ENCODE peak calls at places on chromosomes 7 and 10, in four cellular contexts. U, W, R and P are unnamed samples.

GRCh38 chr10:89414879-89415821 is 782 bp downstream of the IFIT5 start:
- DNase-seq in W (no peak), U (peak; percentile 38), R (peak; percentile 52), P (peak; percentile 27)

GRCh38 chr7:86328801-86329433 is 314.8 kb upstream of the GRM3 start:
- DNase-seq in U (no peak), R (no peak), W (no peak), P (no peak)

GRCh38 chr7:128148676-128149075 is 92.4 kb upstream of the LEP start:
- DNase-seq in W (peak; percentile 8), R (no peak), U (no peak), P (no peak)

GRCh38 chr10:28125701-28126100 is 126.8 kb upstream of the ODAD2 start:
- DNase-seq in R (no peak), U (no peak), W (no peak), P (no peak)

GRCh38 chr7:99953649-99954048 is 22.2 kb downstream of the AZGP1 start:
- DNase-seq in R (no peak), U (no peak), W (no peak), P (no peak)

GRCh38 chr7:6628045-6628444 is 9.1 kb upstream of the ZNF316 start:
- DNase-seq in W (peak; percentile 84), U (no peak), R (no peak), P (no peak)

GRCh38 chr7:10779465-10780399 is 193.9 kb upstream of the PHF14 start:
- DNase-seq in U (no peak), R (no peak), W (no peak), P (no peak)

GRCh38 chr10:67818323-67818722 is 19.7 kb downstream of the DNAJC12 start:
- DNase-seq in W (no peak), U (no peak), R (no peak), P (no peak)

GRCh38 chr10:119525116-119525515 is 17.4 kb downstream of the RGS10 start:
- DNase-seq in U (no peak), R (no peak), W (no peak), P (no peak)